ENCODE peak calls at places on chromosome 1, in ten cellular contexts. R is lung; Z is stimulated activated CD8-positive, alpha-beta memory T cell treated with anti-CD3 and anti-CD28 coated beads, Interleukin-2, amount 100 ng/mL, for 1 hour; A is CD4-positive, alpha-beta memory T cell; V is left ventricle myocardium superior; P is AG08396; Q is NCI-H1417; T is mesendoderm; C is AG10803; K is mammary epithelial cell. D is an unnamed sample.

GRCh38 chr1:233357595-233358446 is 30.3 kb downstream of the MAP3K21 start:
- DNase-seq in Q (no peak), R (no peak), A (no peak), P (no peak), V (no peak), Z (no peak), K (no peak), C (no peak), T (no peak), D (peak; percentile 8)

GRCh38 chr1:21659099-21659923 is 9.8 kb downstream of the RAP1GAP start:
- DNase-seq in T (peak; percentile 84), P (peak; percentile 96), V (peak; percentile 84), C (peak; percentile 33), Q (peak; percentile 81), A (peak; percentile 86), R (peak; percentile 82), K (peak; percentile 62), Z (peak; percentile 60), D (peak; percentile 56)

GRCh38 chr1:31393463-31393862 is 19.6 kb upstream of the SERINC2 start:
- DNase-seq in R (no peak), K (no peak), Q (no peak), P (no peak), T (no peak), A (no peak), V (no peak), Z (no peak), C (no peak), D (no peak)

GRCh38 chr1:213988639-213989070 is 882 bp downstream of the PROX1 start:
- DNase-seq in A (no peak), Q (no peak), K (no peak), Z (no peak), C (no peak), R (no peak), V (peak; percentile 32), P (no peak), T (no peak), D (no peak)

GRCh38 chr1:107935396-107936064 is 29.4 kb downstream of the VAV3 start:
- DNase-seq in R (no peak), K (peak; percentile 17), P (no peak), A (no peak), Z (no peak), Q (no peak), T (peak; percentile 39), V (no peak), C (peak; percentile 7), D (no peak)

GRCh38 chr1:111202707-111203623 is 2.5 kb upstream of the DENND2D start:
- DNase-seq in Q (no peak), T (peak; percentile 81), R (no peak), P (no peak), A (no peak), Z (no peak), C (no peak), K (no peak), V (no peak), D (no peak)

GRCh38 chr1:162530318-162530984 is 31.1 kb upstream of the UAP1 start:
- DNase-seq in V (no peak), Q (no peak), A (no peak), K (no peak), C (no peak), P (no peak), R (no peak), T (peak; percentile 70), Z (no peak), D (no peak)

GRCh38 chr1:38500891-38501290 is 358.7 kb downstream of the RRAGC start:
- DNase-seq in P (no peak), A (no peak), C (no peak), V (no peak), R (no peak), K (no peak), Q (no peak), T (no peak), Z (no peak), D (no peak)

GRCh38 chr1:6103111-6103853 is 57.6 kb downstream of the KCNAB2 start:
- DNase-seq in K (no peak), T (no peak), V (no peak), Q (no peak), C (no peak), R (no peak), P (no peak), A (no peak), Z (no peak), D (no peak)

GRCh38 chr1:55374801-55375616 is 159.8 kb upstream of the USP24 start:
- DNase-seq in C (peak; percentile 78), T (no peak), K (no peak), V (no peak), A (no peak), Q (no peak), P (no peak), R (peak; percentile 22), Z (no peak), D (no peak)

GRCh38 chr1:186311375-186312051 is 63.5 kb downstream of the TPR start:
- DNase-seq in T (no peak), V (no peak), A (no peak), R (no peak), C (no peak), Q (no peak), Z (no peak), K (no peak), P (no peak), D (no peak)

GRCh38 chr1:77370588-77371306 is 88.9 kb downstream of the AK5 start:
- DNase-seq in A (no peak), P (peak; percentile 62), C (peak; percentile 97), R (no peak), K (peak; percentile 58), T (no peak), Q (no peak), V (no peak), Z (no peak), D (peak; percentile 97)

GRCh38 chr1:150578278-150579109 is 916 bp downstream of the MCL1 start:
- DNase-seq in V (peak; percentile 62), C (peak; percentile 90), P (peak; percentile 67), Q (peak; percentile 77), R (peak; percentile 80), K (peak; percentile 86), Z (no peak), T (peak; percentile 88), A (peak; percentile 51), D (peak; percentile 92)

GRCh38 chr1:109243860-109244552 is 5.3 kb upstream of the CELSR2 start:
- DNase-seq in T (no peak), V (no peak), A (no peak), P (no peak), K (no peak), Z (no peak), R (no peak), Q (no peak), C (no peak), D (no peak)

GRCh38 chr1:209045326-209046057 is 538.0 kb upstream of the CAMK1G start:
- DNase-seq in Q (no peak), T (peak; percentile 74), V (no peak), C (peak; percentile 9), R (peak; percentile 49), Z (no peak), A (no peak), P (no peak), K (peak; percentile 56), D (peak; percentile 31)

GRCh38 chr1:40979241-40980067 is at the start of gene CTPS1:
- DNase-seq in A (peak; percentile 96), V (peak; percentile 98), C (peak; percentile 90), R (peak; percentile 95), Q (peak; percentile 99), T (peak; percentile 96), P (peak; percentile 99), K (peak; percentile 93), Z (peak; percentile 93), D (peak; percentile 95)

GRCh38 chr1:243493156-243494129 is 237.6 kb downstream of the SDCCAG8 start:
- DNase-seq in V (no peak), T (peak; percentile 34), K (no peak), A (no peak), R (no peak), C (no peak), Z (no peak), P (peak; percentile 74), Q (no peak), D (no peak)

GRCh38 chr1:147757015-147757990 is 3.1 kb downstream of the GJA5 start:
- DNase-seq in T (peak; percentile 71), R (peak; percentile 80), V (no peak), Z (no peak), C (no peak), Q (no peak), P (no peak), A (no peak), K (peak; percentile 95), D (no peak)

GRCh38 chr1:221794079-221794670 is 52.3 kb upstream of the DUSP10 start:
- DNase-seq in R (no peak), T (no peak), Q (no peak), Z (no peak), A (peak; percentile 41), K (peak; percentile 88), C (peak; percentile 49), P (no peak), V (no peak), D (peak; percentile 45)

GRCh38 chr1:36764796-36765195 is 269.5 kb downstream of the GRIK3 start:
- DNase-seq in T (peak; percentile 85), V (no peak), A (no peak), Z (no peak), R (no peak), P (no peak), C (no peak), K (no peak), Q (no peak), D (no peak)

GRCh38 chr1:92709738-92710137 is 75.2 kb downstream of the EVI5 start:
- DNase-seq in T (peak; percentile 45), P (peak; percentile 66), Z (no peak), K (peak; percentile 47), A (no peak), Q (peak; percentile 1), C (peak; percentile 56), R (no peak), V (no peak), D (peak; percentile 70)

GRCh38 chr1:17729909-17730308 is 25.2 kb upstream of the ACTL8 start:
- DNase-seq in R (no peak), T (no peak), C (no peak), K (no peak), P (no peak), V (no peak), Q (no peak), A (no peak), Z (no peak), D (no peak)

GRCh38 chr1:53835491-53835890 is 2.6 kb downstream of the NDC1 start:
- DNase-seq in C (no peak), Q (no peak), A (no peak), K (no peak), Z (no peak), R (no peak), P (peak; percentile 36), V (no peak), T (no peak), D (peak; percentile 9)

GRCh38 chr1:20154306-20154831 is 15.2 kb downstream of the PLA2G2F start:
- DNase-seq in Q (no peak), A (no peak), P (no peak), K (no peak), Z (no peak), C (no peak), T (no peak), R (no peak), V (no peak), D (no peak)

GRCh38 chr1:151908228-151908691 is 1.1 kb downstream of the THEM4 start:
- DNase-seq in R (no peak), Q (no peak), T (peak; percentile 53), V (no peak), P (peak; percentile 20), C (no peak), Z (no peak), A (no peak), K (no peak), D (no peak)

GRCh38 chr1:238892612-238893011 is 493.8 kb upstream of the CHRM3 start:
- DNase-seq in A (no peak), P (no peak), V (no peak), C (no peak), T (peak; percentile 5), K (peak; percentile 96), R (no peak), Q (no peak), Z (no peak), D (peak; percentile 29)

GRCh38 chr1:239795289-239795688 is 296.4 kb upstream of the FMN2 start:
- DNase-seq in A (no peak), Q (no peak), V (no peak), T (no peak), C (no peak), R (no peak), P (no peak), K (no peak), Z (no peak), D (no peak)

D was measured in astrocyte of the spinal cord.